ENCODE peak calls at places on chromosomes 16 and 17, in five cellular contexts. One of them, this sample, is unnamed.

GRCh38 chr17:79933863-79934652 is 94.8 kb upstream of the CBX4 start:
- DNase-seq in uterus: no peak
- DNase-seq in body of pancreas: peak; percentile 43
- DNase-seq in fibroblast of lung: peak; percentile 10
- DNase-seq in H9: no peak
- DNase-seq in this sample: no peak

GRCh38 chr17:58692239-58693055 is at the start of gene RAD51C:
- DNase-seq in body of pancreas: peak; percentile 85
- DNase-seq in fibroblast of lung: peak; percentile 84
- DNase-seq in uterus: peak; percentile 74
- DNase-seq in H9: peak; percentile 85
- DNase-seq in this sample: peak; percentile 5

GRCh38 chr17:43832976-43833829 is at the start of gene MPP3:
- DNase-seq in uterus: peak; percentile 45
- DNase-seq in H9: peak; percentile 68
- DNase-seq in body of pancreas: peak; percentile 67
- DNase-seq in fibroblast of lung: peak; percentile 66
- DNase-seq in this sample: no peak

GRCh38 chr16:76976756-76977155 is 214.2 kb upstream of the MON1B start:
- DNase-seq in H9: no peak
- DNase-seq in uterus: no peak
- DNase-seq in body of pancreas: no peak
- DNase-seq in fibroblast of lung: no peak
- DNase-seq in this sample: no peak

GRCh38 chr16:83958842-83959565 is 6.0 kb downstream of the OSGIN1 start:
- DNase-seq in uterus: no peak
- DNase-seq in fibroblast of lung: no peak
- DNase-seq in body of pancreas: no peak
- DNase-seq in H9: no peak
- DNase-seq in this sample: no peak

GRCh38 chr16:86572041-86572521 is 5.5 kb downstream of the FOXC2 start:
- DNase-seq in body of pancreas: no peak
- DNase-seq in uterus: no peak
- DNase-seq in fibroblast of lung: no peak
- DNase-seq in H9: peak; percentile 33
- DNase-seq in this sample: no peak

GRCh38 chr17:40349477-40350409 is 14.8 kb downstream of the GJD3 start:
- DNase-seq in fibroblast of lung: peak; percentile 61
- DNase-seq in body of pancreas: no peak
- DNase-seq in uterus: peak; percentile 25
- DNase-seq in H9: no peak
- DNase-seq in this sample: no peak

GRCh38 chr17:13638855-13639458 is 37.2 kb upstream of the HS3ST3A1 start:
- DNase-seq in fibroblast of lung: peak; percentile 60
- DNase-seq in body of pancreas: peak; percentile 38
- DNase-seq in H9: peak; percentile 34
- DNase-seq in uterus: no peak
- DNase-seq in this sample: no peak

GRCh38 chr16:55126456-55126855 is 195.8 kb downstream of the IRX5 start:
- DNase-seq in fibroblast of lung: no peak
- DNase-seq in H9: no peak
- DNase-seq in uterus: no peak
- DNase-seq in body of pancreas: no peak
- DNase-seq in this sample: no peak

GRCh38 chr17:21674242-21674731 is 18.0 kb upstream of the KCNJ18 start:
- DNase-seq in body of pancreas: no peak
- DNase-seq in H9: peak; percentile 27
- DNase-seq in uterus: no peak
- DNase-seq in fibroblast of lung: no peak
- DNase-seq in this sample: no peak

GRCh38 chr16:88781140-88782077 is 3.6 kb downstream of the PIEZO1 start:
- DNase-seq in H9: no peak
- DNase-seq in fibroblast of lung: no peak
- DNase-seq in uterus: no peak
- DNase-seq in body of pancreas: peak; percentile 40
- DNase-seq in this sample: no peak

GRCh38 chr17:9936075-9936474 is 31.0 kb upstream of the RCVRN start:
- DNase-seq in body of pancreas: no peak
- DNase-seq in fibroblast of lung: no peak
- DNase-seq in H9: no peak
- DNase-seq in uterus: no peak
- DNase-seq in this sample: no peak

GRCh38 chr17:65061621-65062020 is 5.1 kb upstream of the GNA13 start:
- DNase-seq in H9: no peak
- DNase-seq in fibroblast of lung: no peak
- DNase-seq in uterus: no peak
- DNase-seq in body of pancreas: no peak
- DNase-seq in this sample: no peak

GRCh38 chr17:58997756-58998553 is 108.7 kb downstream of the TRIM37 start:
- DNase-seq in body of pancreas: no peak
- DNase-seq in fibroblast of lung: peak; percentile 43
- DNase-seq in uterus: no peak
- DNase-seq in H9: no peak
- DNase-seq in this sample: no peak

GRCh38 chr17:61202564-61202963 is 197.1 kb upstream of the TBX2 start:
- DNase-seq in uterus: no peak
- DNase-seq in body of pancreas: no peak
- DNase-seq in H9: no peak
- DNase-seq in fibroblast of lung: peak; percentile 38
- DNase-seq in this sample: no peak

DNA sequence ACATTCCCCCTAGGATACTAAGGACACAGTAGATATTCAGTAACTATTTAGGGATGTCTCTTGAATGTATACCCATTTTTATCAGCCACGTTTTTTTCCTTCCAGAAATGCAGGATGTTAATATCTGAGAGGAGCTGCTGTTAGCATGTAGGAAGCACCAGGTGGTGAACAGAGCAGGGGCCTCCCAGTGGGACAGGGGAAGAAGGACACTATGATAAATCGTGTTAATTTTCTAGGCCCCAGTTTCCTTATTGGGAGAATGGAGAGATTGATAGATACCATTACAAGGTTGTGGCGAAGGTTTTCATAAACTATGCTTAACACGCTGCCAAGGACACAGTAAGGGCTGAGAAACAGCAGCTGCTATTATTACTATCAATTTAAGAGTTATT is 45.4 kb downstream of the PRSS54 start:
- DNase-seq in body of pancreas: no peak
- DNase-seq in fibroblast of lung: no peak
- DNase-seq in uterus: no peak
- DNase-seq in H9: no peak
- DNase-seq in this sample: no peak
- H3K27ac ChIP-seq in body of pancreas: peak overlapping the region; percentile 70
- H3K27ac ChIP-seq in fibroblast of lung: no peak overlapping the region
- H3K27ac ChIP-seq in uterus: peak overlapping the region; percentile 56
- H3K27ac ChIP-seq in H9: no peak overlapping the region
- H3K27ac ChIP-seq in this sample: no peak overlapping the region

GRCh38 chr16:75172578-75172977 is 24.3 kb downstream of the ZFP1 start:
- DNase-seq in H9: no peak
- DNase-seq in body of pancreas: no peak
- DNase-seq in uterus: no peak
- DNase-seq in fibroblast of lung: no peak
- DNase-seq in this sample: no peak
- H3K9me3 ChIP-seq in H9: peaks cover 56% of the 10 kb centered on the region
- H3K9me3 ChIP-seq in body of pancreas: no peaks in the 10 kb centered on the region
- H3K9me3 ChIP-seq in uterus: no peaks in the 10 kb centered on the region
- H3K9me3 ChIP-seq in fibroblast of lung: peaks cover 2% of the 10 kb centered on the region
- H3K9me3 ChIP-seq in this sample: peaks cover 66% of the 10 kb centered on the region

GRCh38 chr17:81998719-81999438 is 21.4 kb downstream of the ASPSCR1 start:
- DNase-seq in body of pancreas: no peak
- DNase-seq in uterus: no peak
- DNase-seq in fibroblast of lung: no peak
- DNase-seq in H9: no peak
- DNase-seq in this sample: no peak
- H3K27ac ChIP-seq in body of pancreas: no peak overlapping the region
- H3K27ac ChIP-seq in uterus: no peak overlapping the region
- H3K27ac ChIP-seq in fibroblast of lung: no peak overlapping the region
- H3K27ac ChIP-seq in H9: no peak overlapping the region
- H3K27ac ChIP-seq in this sample: no peak overlapping the region

GRCh38 chr17:2369551-2370210 is 31.2 kb downstream of the MNT start:
- DNase-seq in uterus: no peak
- DNase-seq in body of pancreas: no peak
- DNase-seq in H9: peak; percentile 79
- DNase-seq in fibroblast of lung: no peak
- DNase-seq in this sample: no peak
- H3K9me3 ChIP-seq in uterus: no peaks in the 10 kb centered on the region
- H3K9me3 ChIP-seq in body of pancreas: no peaks in the 10 kb centered on the region
- H3K9me3 ChIP-seq in H9: no peaks in the 10 kb centered on the region
- H3K9me3 ChIP-seq in fibroblast of lung: no peaks in the 10 kb centered on the region
- H3K9me3 ChIP-seq in this sample: no peaks in the 10 kb centered on the region